ENCODE peak calls at places on chromosomes 12 and 14, in five cellular contexts. D is H9, P is trophoblast cell, F is H1, V is neuronal stem cell. E is an unnamed sample.

GRCh38 chr14:102930753-102931579 is 8.5 kb downstream of the AMN start:
- DNase-seq in P (peak), V (no peak), D (peak), F (peak), E (peak)

GRCh38 chr12:111074559-111074958 is 154.2 kb upstream of the MYL2 start:
- DNase-seq in V (no peak), F (no peak), P (no peak), D (no peak), E (no peak)

GRCh38 chr12:25769076-25769945 is 189.2 kb upstream of the RASSF8 start:
- DNase-seq in P (no peak), V (no peak), F (no peak), D (no peak), E (peak)

GRCh38 chr12:42802688-42803279 is 213.2 kb upstream of the PRICKLE1 start:
- DNase-seq in F (no peak), V (no peak), D (no peak), P (no peak), E (no peak)

GRCh38 chr12:3962661-3963483 is 89.7 kb upstream of the PARP11 start:
- DNase-seq in D (peak), P (no peak), F (no peak), V (no peak), E (no peak)

GRCh38 chr14:51845811-51846210 is 14.6 kb upstream of the GNG2 start:
- DNase-seq in V (no peak), P (no peak), F (no peak), D (no peak), E (peak)

GRCh38 chr12:100268835-100269564 is 2.0 kb downstream of the SCYL2 start:
- DNase-seq in P (no peak), V (no peak), D (no peak), F (no peak), E (peak)

GRCh38 chr14:30940886-30941285 is 66.5 kb downstream of the COCH start:
- DNase-seq in D (no peak), V (no peak), P (no peak), F (no peak), E (no peak)

GRCh38 chr12:12216349-12217017 is 50.4 kb downstream of the LRP6 start:
- DNase-seq in V (no peak), P (no peak), D (no peak), F (no peak), E (no peak)

GRCh38 chr14:49940805-49941421 is 48.0 kb downstream of the ARF6 start:
- DNase-seq in F (no peak), V (no peak), P (peak), D (no peak), E (peak)

GRCh38 chr14:102046337-102047278 is 40.2 kb downstream of the HSP90AA1 start:
- DNase-seq in F (peak), V (peak), P (peak), D (peak), E (peak)

GRCh38 chr12:70660620-70661219 is 23.5 kb upstream of the PTPRB start:
- DNase-seq in V (no peak), F (no peak), P (peak), D (no peak), E (peak)

GRCh38 chr14:31080060-31080459 is 53.9 kb upstream of the STRN3 start:
- DNase-seq in V (no peak), D (no peak), F (no peak), P (no peak), E (no peak)

GRCh38 chr14:33589334-33589733 is 361.5 kb downstream of the EGLN3 start:
- DNase-seq in D (no peak), P (peak), V (no peak), F (no peak), E (peak)

GRCh38 chr14:45253754-45254300 is 825 bp upstream of the MIS18BP1 start:
- DNase-seq in P (no peak), V (no peak), D (no peak), F (no peak), E (no peak)

GRCh38 chr12:92437452-92437851 is 265.3 kb upstream of the PLEKHG7 start:
- DNase-seq in V (no peak), F (no peak), D (no peak), P (no peak), E (no peak)

GRCh38 chr14:61256826-61257468 is 24.2 kb downstream of the TMEM30B start:
- DNase-seq in D (no peak), V (no peak), F (no peak), P (no peak), E (no peak)

GRCh38 chr12:105580841-105581352 is 250.4 kb downstream of the C12orf75 start:
- DNase-seq in P (no peak), F (no peak), D (no peak), V (no peak), E (no peak)

DNA sequence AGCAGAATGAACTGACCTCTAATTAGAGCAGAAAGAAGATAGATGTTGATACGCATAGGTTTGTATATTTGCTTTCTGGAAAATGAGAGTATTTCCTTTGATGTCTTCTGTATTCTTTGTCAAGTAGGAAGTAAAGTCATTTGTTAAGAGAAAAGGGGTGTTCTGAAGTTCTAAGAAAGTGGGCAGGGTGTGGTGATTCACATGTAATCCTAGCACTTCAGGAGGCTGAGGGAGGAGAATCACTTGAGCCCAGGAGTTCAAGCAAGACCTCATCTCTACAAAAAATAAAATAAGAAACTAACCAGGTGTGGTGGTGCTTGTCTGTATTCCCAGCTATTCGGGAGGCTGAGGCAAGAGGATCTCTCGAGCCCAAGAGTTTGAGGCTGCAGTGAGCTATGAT is 2.8 kb downstream of the RHNO1 start:
- DNase-seq in D (no peak), F (no peak), P (no peak), V (no peak), E (no peak)
- H3K14ac ChIP-seq in D (no peak), F (no peak), P (no peak), V (no peak), E (no peak)

GRCh38 chr12:103303484-103303883 is 192.3 kb downstream of the C12orf42 start:
- DNase-seq in D (no peak), F (no peak), V (no peak), P (no peak), E (no peak)
- H2BK12ac ChIP-seq in D (no peak), F (no peak), V (no peak), P (no peak), E (no peak)

GRCh38 chr14:58353516-58354299 is 42.0 kb upstream of the TOMM20L start:
- DNase-seq in F (no peak), D (no peak), P (no peak), V (no peak), E (peak)

GRCh38 chr14:58354817-58355216 is 40.9 kb upstream of the TOMM20L start:
- DNase-seq in V (no peak), D (no peak), P (no peak), F (no peak), E (no peak)

GRCh38 chr14:58356268-58356667 is 39.5 kb upstream of the TOMM20L start:
- DNase-seq in F (no peak), D (no peak), V (no peak), P (no peak), E (no peak)
- H3K18ac ChIP-seq in F (no peak), D (no peak), V (no peak), P (no peak), E (no peak)

GRCh38 chr14:68607852-68608232 is 185.0 kb downstream of the ZFP36L1 start:
- DNase-seq in D (no peak), V (no peak), P (no peak), F (no peak), E (no peak)
- H3K14ac ChIP-seq in D (peak), V (no peak), P (peak), F (no peak), E (peak)

GRCh38 chr14:55536208-55536708 is 43.7 kb upstream of the KTN1 start:
- DNase-seq in D (no peak), F (no peak), P (no peak), V (no peak), E (no peak)

GRCh38 chr14:55530464-55530863 is 49.5 kb upstream of the KTN1 start:
- DNase-seq in F (no peak), V (no peak), D (no peak), P (no peak), E (no peak)

GRCh38 chr14:55535521-55536207 is 44.3 kb upstream of the KTN1 start:
- DNase-seq in F (no peak), D (no peak), V (no peak), P (no peak), E (no peak)

GRCh38 chr14:55533960-55534359 is 46.0 kb upstream of the KTN1 start:
- DNase-seq in D (no peak), P (no peak), V (no peak), F (no peak), E (no peak)

DNA sequence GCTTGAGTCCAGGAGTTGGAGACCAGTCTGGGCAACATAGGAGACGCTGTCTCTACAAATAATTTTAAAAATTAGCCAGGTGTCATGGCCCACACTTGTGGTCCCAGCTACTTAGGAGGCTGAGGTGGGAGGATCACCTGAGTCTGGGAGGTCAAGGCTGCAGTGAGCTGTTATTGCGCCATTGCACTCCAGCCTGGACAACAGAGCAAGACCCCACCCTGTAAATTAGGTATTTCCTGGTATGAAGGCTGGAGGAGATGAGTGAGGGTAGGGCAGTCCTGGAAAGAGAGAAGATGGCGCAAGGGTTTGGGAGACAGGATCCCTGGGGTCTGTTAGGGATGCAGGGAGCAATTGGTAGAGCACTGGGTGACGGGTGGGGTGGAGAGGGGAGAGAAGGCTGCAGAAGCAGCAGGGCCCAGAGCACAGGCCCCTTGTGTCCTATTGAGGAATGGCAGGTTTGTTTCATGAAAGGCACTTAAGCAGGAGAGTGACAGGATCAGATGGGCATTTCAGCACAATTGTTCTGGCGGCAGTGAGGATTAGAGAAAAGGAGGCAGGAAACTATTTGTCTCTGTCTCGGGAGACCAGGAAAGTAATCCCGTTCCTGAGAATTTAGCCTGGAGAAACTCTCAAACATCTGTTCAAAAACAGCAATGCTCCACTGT is 47.2 kb upstream of the KTN1 start:
- DNase-seq in V (peak), F (no peak), P (no peak), D (no peak), E (peak)
- H2BK12ac ChIP-seq in V (no peak), F (no peak), P (no peak), D (no peak), E (no peak)

GRCh38 chr12:57632369-57632897 is 568 bp downstream of the B4GALNT1 start:
- DNase-seq in V (peak), P (no peak), D (peak), F (peak), E (peak)
- H3K18ac ChIP-seq in V (peak), P (peak), D (no peak), F (peak), E (no peak)

GRCh38 chr12:75438052-75438754 is 42.4 kb upstream of the GLIPR1 start:
- DNase-seq in D (no peak), P (peak), F (no peak), V (no peak), E (no peak)
- H3K14ac ChIP-seq in D (no peak), P (no peak), F (no peak), V (peak), E (no peak)

DNA sequence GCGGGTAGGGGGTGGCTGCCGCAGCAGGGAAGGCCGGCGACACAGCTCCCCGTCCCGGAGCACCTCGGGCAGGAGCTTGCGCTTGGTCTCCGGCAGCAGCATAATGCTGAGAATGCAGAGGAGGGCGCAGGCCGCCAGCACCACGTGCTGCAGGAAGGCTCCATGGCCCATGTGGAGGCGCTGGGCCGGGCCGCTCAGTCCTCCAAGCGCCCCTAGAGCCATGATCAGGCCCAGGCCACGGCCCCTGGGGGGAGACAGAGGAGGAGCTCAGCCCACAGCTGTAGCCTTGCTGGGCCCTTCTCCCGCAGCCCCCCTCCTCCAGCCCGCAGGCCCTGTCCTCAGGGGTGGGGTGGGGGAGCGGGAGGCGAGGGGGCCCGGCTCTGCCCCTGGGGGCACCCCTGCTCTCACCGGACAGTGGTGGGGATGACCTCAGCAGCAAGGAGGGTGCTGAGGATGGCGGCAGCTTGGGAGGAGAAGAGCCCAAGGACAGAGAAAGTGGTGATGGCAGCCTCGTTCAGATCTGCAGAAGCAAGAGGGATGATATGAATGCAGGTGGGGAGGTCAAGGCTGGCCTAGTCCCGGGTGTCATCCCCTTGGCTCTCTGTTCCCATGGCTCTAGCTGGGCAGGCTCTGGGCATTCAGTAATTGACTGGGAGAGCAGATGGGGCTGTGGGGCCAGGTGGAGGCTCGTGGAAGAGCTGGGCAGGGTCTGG is 5.8 kb downstream of the SLC22A17 start:
- DNase-seq in V (no peak), P (no peak), F (no peak), D (peak), E (no peak)
- H2BK12ac ChIP-seq in V (no peak), P (no peak), F (peak), D (no peak), E (no peak)